ENCODE peak calls at places on chromosomes 7 and 10, in eight cellular contexts. T is heart left ventricle; Y is left ventricle myocardium inferior; A is activated naive CD4-positive, alpha-beta T cell; L is activated CD4-positive, alpha-beta memory T cell treated with anti-CD3 and anti-CD28 coated beads, Interleukin-2, amount 10 ng/mL, durations not matched to agents 7 days and 5 days; X is NCI-H1436; N is NCI-H1092; H is GM19239. Q is an unnamed sample.
A peak's percentile ranks its signal among the peaks of the same experiment; 100 is the strongest.

GRCh38 chr10:69789164-69789576 is 12.5 kb upstream of the COL13A1 start:
- DNase-seq in T (no peak), Y (no peak), A (no peak), L (no peak), X (no peak), N (no peak), H (no peak), Q (no peak)

GRCh38 chr7:73739387-73739767 is 775 bp upstream of the ABHD11 start:
- DNase-seq in T (peak; percentile 33), Y (no peak), A (no peak), L (no peak), X (no peak), N (no peak), H (no peak), Q (no peak)

GRCh38 chr10:117934477-117934876 is 112.3 kb downstream of the RAB11FIP2 start:
- DNase-seq in T (no peak), Y (no peak), A (no peak), L (no peak), X (no peak), N (no peak), H (no peak), Q (no peak)

GRCh38 chr7:47227762-47228177 is 354.1 kb downstream of the TNS3 start:
- DNase-seq in T (peak; percentile 53), Y (no peak), A (no peak), L (no peak), X (no peak), N (no peak), H (no peak), Q (no peak)

GRCh38 chr7:37656913-37657530 is 26.5 kb upstream of the GPR141 start:
- DNase-seq in T (no peak), Y (no peak), A (no peak), L (no peak), X (no peak), N (no peak), H (no peak), Q (no peak)

GRCh38 chr7:98946389-98946788 is 68.1 kb downstream of the TRRAP start:
- DNase-seq in T (no peak), Y (no peak), A (no peak), L (no peak), X (no peak), N (no peak), H (no peak), Q (no peak)

GRCh38 chr7:50306491-50307367 is 2.2 kb downstream of the IKZF1 start:
- DNase-seq in T (no peak), Y (no peak), A (no peak), L (no peak), X (no peak), N (no peak), H (no peak), Q (no peak)

GRCh38 chr7:96118449-96119001 is 203.4 kb downstream of the SLC25A13 start:
- DNase-seq in T (no peak), Y (no peak), A (no peak), L (no peak), X (no peak), N (no peak), H (no peak), Q (no peak)

GRCh38 chr10:7111574-7111973 is 299.3 kb downstream of the SFMBT2 start:
- DNase-seq in T (no peak), Y (no peak), A (no peak), L (no peak), X (no peak), N (no peak), H (no peak), Q (no peak)

Q was measured in NCI-H187 treated with DMSO at 0.1 percent for 48 hours.